ENCODE peak calls at places on chromosomes 3 and 15, in seven cellular contexts. O is stimulated activated CD4-positive, alpha-beta T cell treated with anti-CD3 and anti-CD28 coated beads, Interleukin-4, amount 100 ng/mL, for 24 hours; W is mucosa of gallbladder; D is SK-N-SH; S is cardiac fibroblast; G is upper lobe of left lung; V is non-pigmented ciliary epithelial cell. U is an unnamed sample.

GRCh38 chr3:182327196-182327681 is 466.1 kb upstream of the ATP11B start:
- DNase-seq in O (no peak), W (no peak), D (peak; percentile 15), S (no peak), G (no peak), V (peak; percentile 48), U (peak; percentile 34)

GRCh38 chr3:107664614-107665013 is 141.9 kb downstream of the BBX start:
- DNase-seq in O (no peak), W (no peak), D (no peak), S (peak; percentile 51), G (no peak), V (no peak), U (no peak)

GRCh38 chr15:57509121-57509520 is 82.6 kb upstream of the MYZAP start:
- DNase-seq in O (no peak), W (no peak), D (no peak), S (no peak), G (no peak), V (no peak), U (no peak)

GRCh38 chr3:159798951-159799350 is 189.7 kb upstream of the IL12A start:
- DNase-seq in O (no peak), W (no peak), D (no peak), S (peak; percentile 75), G (no peak), V (peak; percentile 71), U (peak; percentile 45)

GRCh38 chr15:57061696-57062095 is 143.3 kb downstream of the TCF12 start:
- DNase-seq in O (no peak), W (no peak), D (no peak), S (peak; percentile 53), G (no peak), V (no peak), U (no peak)

GRCh38 chr3:153903430-153903829 is 217.8 kb upstream of the ARHGEF26 start:
- DNase-seq in O (no peak), W (no peak), D (no peak), S (no peak), G (no peak), V (no peak), U (no peak)

GRCh38 chr3:136994772-136995516 is 37.2 kb downstream of the IL20RB start:
- DNase-seq in O (no peak), W (peak; percentile 87), D (peak; percentile 32), S (peak; percentile 93), G (peak; percentile 85), V (no peak), U (peak; percentile 47)

GRCh38 chr15:96565266-96565665 is 234.8 kb downstream of the NR2F2 start:
- DNase-seq in O (no peak), W (no peak), D (no peak), S (no peak), G (no peak), V (no peak), U (no peak)

GRCh38 chr3:16124636-16125035 is 49.8 kb upstream of the GALNT15 start:
- DNase-seq in O (no peak), W (no peak), D (no peak), S (peak; percentile 98), G (no peak), V (peak; percentile 97), U (peak; percentile 97)

GRCh38 chr3:128301186-128302023 is 148.1 kb downstream of the EEFSEC start:
- DNase-seq in O (peak; percentile 1), W (peak; percentile 8), D (no peak), S (no peak), G (no peak), V (no peak), U (no peak)

GRCh38 chr3:113084777-113085176 is 94.0 kb downstream of the GTPBP8 start:
- DNase-seq in O (no peak), W (peak; percentile 36), D (no peak), S (peak; percentile 33), G (no peak), V (peak; percentile 48), U (peak; percentile 53)

GRCh38 chr3:173584093-173584833 is 186.7 kb downstream of the NLGN1 start:
- DNase-seq in O (no peak), W (peak; percentile 34), D (peak; percentile 57), S (peak; percentile 49), G (no peak), V (no peak), U (no peak)

GRCh38 chr15:39998511-39998910 is 40.5 kb downstream of the SRP14 start:
- DNase-seq in O (no peak), W (no peak), D (no peak), S (no peak), G (no peak), V (no peak), U (no peak)

GRCh38 chr3:31858439-31858838 is 122.6 kb downstream of the OSBPL10 start:
- DNase-seq in O (no peak), W (no peak), D (no peak), S (no peak), G (no peak), V (no peak), U (no peak)